ENCODE peak calls at places on chromosome 15, in ten cellular contexts. V, L, F, B, K, D, G, Q, J and N are unnamed samples.

GRCh38 chr15:27165590-27165989 is 194.6 kb downstream of the GABRG3 start:
- DNase-seq in V (no peak), L (no peak), F (no peak), B (no peak), K (no peak), D (no peak), G (no peak), Q (no peak), J (no peak), N (no peak)

GRCh38 chr15:80934761-80935221 is 54.8 kb downstream of the MESD start:
- DNase-seq in V (no peak), L (no peak), F (peak; percentile 20), B (no peak), K (no peak), D (no peak), G (no peak), Q (peak; percentile 39), J (no peak), N (no peak)

GRCh38 chr15:77179541-77179998 is 108.7 kb upstream of the TSPAN3 start:
- DNase-seq in V (no peak), L (no peak), F (no peak), B (no peak), K (no peak), D (no peak), G (no peak), Q (no peak), J (no peak), N (no peak)

GRCh38 chr15:90629217-90629616 is 87.9 kb upstream of the BLM start:
- DNase-seq in V (no peak), L (no peak), F (no peak), B (no peak), K (no peak), D (no peak), G (no peak), Q (no peak), J (no peak), N (no peak)

GRCh38 chr15:65949482-65949881 is 80.2 kb downstream of the RAB11A start:
- DNase-seq in V (no peak), L (no peak), F (no peak), B (no peak), K (no peak), D (no peak), G (no peak), Q (no peak), J (no peak), N (no peak)

GRCh38 chr15:98903377-98904018 is 104.1 kb downstream of the PGPEP1L start:
- DNase-seq in V (no peak), L (no peak), F (peak; percentile 80), B (no peak), K (no peak), D (no peak), G (no peak), Q (peak; percentile 85), J (no peak), N (no peak)

GRCh38 chr15:73987646-73988045 is 4.4 kb downstream of the STOML1 start:
- DNase-seq in V (no peak), L (no peak), F (no peak), B (no peak), K (no peak), D (no peak), G (no peak), Q (no peak), J (no peak), N (no peak)

GRCh38 chr15:31263751-31264533 is 62.7 kb upstream of the KLF13 start:
- DNase-seq in V (no peak), L (peak; percentile 63), F (no peak), B (peak; percentile 91), K (no peak), D (peak; percentile 40), G (no peak), Q (no peak), J (peak; percentile 91), N (peak; percentile 84)

GRCh38 chr15:66756220-66756769 is 54.3 kb downstream of the SMAD6 start:
- DNase-seq in V (no peak), L (no peak), F (no peak), B (no peak), K (no peak), D (no peak), G (no peak), Q (no peak), J (no peak), N (no peak)

GRCh38 chr15:99818872-99819271 is 85.6 kb upstream of the LYSMD4 start:
- DNase-seq in V (no peak), L (no peak), F (no peak), B (no peak), K (no peak), D (no peak), G (no peak), Q (no peak), J (no peak), N (no peak)

GRCh38 chr15:57437564-57437963 is 61.3 kb downstream of the CGNL1 start:
- DNase-seq in V (no peak), L (no peak), F (no peak), B (no peak), K (no peak), D (no peak), G (no peak), Q (no peak), J (no peak), N (no peak)

GRCh38 chr15:57438166-57438565 is 61.9 kb downstream of the CGNL1 start:
- DNase-seq in V (no peak), L (no peak), F (no peak), B (no peak), K (no peak), D (no peak), G (no peak), Q (no peak), J (no peak), N (no peak)

GRCh38 chr15:57440799-57441198 is 64.5 kb downstream of the CGNL1 start:
- DNase-seq in V (no peak), L (no peak), F (no peak), B (no peak), K (peak; percentile 63), D (no peak), G (no peak), Q (peak; percentile 91), J (no peak), N (no peak)

GRCh38 chr15:57440167-57440566 is 63.9 kb downstream of the CGNL1 start:
- DNase-seq in V (no peak), L (no peak), F (no peak), B (no peak), K (no peak), D (no peak), G (no peak), Q (no peak), J (no peak), N (no peak)

GRCh38 chr15:57439128-57440030 is 63.1 kb downstream of the CGNL1 start:
- DNase-seq in V (no peak), L (no peak), F (no peak), B (no peak), K (no peak), D (no peak), G (no peak), Q (no peak), J (no peak), N (no peak)
- TF ChIP-seq CTCF in V (no peak), L (no peak), F (no peak), B (no peak), K (no peak), D (no peak), G (no peak), Q (no peak), J (no peak), N (no peak)

GRCh38 chr15:41559489-41560177 is 621 bp downstream of the TYRO3 start:
- DNase-seq in V (no peak), L (peak; percentile 71), F (no peak), B (no peak), K (no peak), D (no peak), G (peak; percentile 59), Q (peak; percentile 5), J (peak; percentile 31), N (no peak)

GRCh38 chr15:41556657-41557056 is 2.4 kb upstream of the TYRO3 start:
- DNase-seq in V (no peak), L (no peak), F (no peak), B (no peak), K (no peak), D (no peak), G (no peak), Q (no peak), J (no peak), N (no peak)

GRCh38 chr15:41558400-41559238 is at the start of gene TYRO3:
- DNase-seq in V (peak; percentile 51), L (peak; percentile 76), F (no peak), B (peak; percentile 66), K (no peak), D (peak; percentile 75), G (peak; percentile 75), Q (peak; percentile 25), J (peak; percentile 64), N (no peak)

GRCh38 chr15:41559239-41559488 is 152 bp downstream of the TYRO3 start:
- DNase-seq in V (no peak), L (no peak), F (no peak), B (no peak), K (no peak), D (no peak), G (no peak), Q (no peak), J (no peak), N (no peak)

GRCh38 chr15:41557673-41558399 is 1.2 kb upstream of the TYRO3 start:
- DNase-seq in V (peak; percentile 53), L (peak; percentile 81), F (peak; percentile 57), B (peak; percentile 60), K (no peak), D (peak; percentile 83), G (peak; percentile 81), Q (peak; percentile 79), J (peak; percentile 43), N (no peak)
- TF ChIP-seq CTCF in V (peak; percentile 97), L (peak; percentile 94), F (peak; percentile 66), B (peak; percentile 72), K (peak; percentile 84), D (peak; percentile 66), G (peak; percentile 76), Q (peak; percentile 95), J (peak; percentile 70), N (peak; percentile 93)

GRCh38 chr15:52256930-52257733 is 38.5 kb downstream of the MYO5C start:
- DNase-seq in V (no peak), L (no peak), F (no peak), B (no peak), K (no peak), D (no peak), G (no peak), Q (peak; percentile 9), J (no peak), N (no peak)
- TF ChIP-seq CTCF in V (no peak), L (no peak), F (no peak), B (no peak), K (no peak), D (no peak), G (no peak), Q (no peak), J (no peak), N (no peak)

DNA sequence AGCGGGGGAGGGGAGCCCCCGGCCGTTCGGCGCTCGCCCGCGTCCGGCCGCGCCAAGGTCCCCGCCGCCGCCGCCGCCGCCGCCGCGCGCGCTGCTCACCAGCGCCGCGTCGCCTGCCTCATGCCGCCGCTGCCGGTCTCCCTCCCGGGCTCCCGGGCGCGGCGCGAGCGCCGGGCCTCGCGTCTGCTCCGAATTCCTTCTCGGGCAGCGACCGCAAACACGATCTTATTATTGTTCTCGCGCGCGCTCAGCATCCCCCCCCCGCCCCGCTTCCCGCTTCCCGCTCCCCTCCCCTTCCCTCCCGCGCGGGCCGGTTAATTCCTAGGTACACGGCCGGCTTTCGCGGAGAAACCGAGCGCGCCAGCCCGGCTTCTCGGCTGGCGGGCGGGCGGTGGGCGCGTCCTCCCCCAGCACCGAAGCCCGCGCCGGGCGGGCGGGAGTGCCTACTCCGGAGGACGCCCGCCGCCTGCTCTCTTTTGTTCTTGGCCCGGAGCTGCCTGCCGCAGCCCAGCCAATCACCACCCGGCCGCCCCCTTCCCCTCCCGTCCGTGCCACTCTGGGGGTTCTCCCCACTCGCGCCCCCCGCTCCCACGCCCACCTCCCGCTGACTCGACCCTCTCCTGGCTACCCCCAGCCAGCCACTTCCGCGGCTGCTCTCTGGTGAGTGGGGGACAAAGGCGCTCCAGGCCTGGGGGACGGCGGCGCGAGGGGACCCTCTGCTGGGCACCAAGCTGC is at the start of gene HDGFL3:
- DNase-seq in V (peak; percentile 49), L (peak; percentile 78), F (peak; percentile 74), B (peak; percentile 45), K (no peak), D (peak; percentile 63), G (peak; percentile 69), Q (peak; percentile 70), J (peak; percentile 37), N (peak; percentile 88)
- TF ChIP-seq CTCF in V (peak; percentile 17), L (no peak), F (peak; percentile 29), B (no peak), K (no peak), D (no peak), G (no peak), Q (peak; percentile 8), J (no peak), N (peak; percentile 47)